ENCODE peak calls at places on chromosome 20, in eight cellular contexts. One of them, this sample, is unnamed.

GRCh38 chr20:24296477-24297380 is 172.7 kb upstream of the SYNDIG1 start:
- DNase-seq in stimulated activated naive CD8-positive, alpha-beta T cell treated with anti-CD3 and anti-CD28 coated beads, Interleukin-15, amount 100 ng/mL, for 72 hours: no peak
- DNase-seq in GM12865: no peak
- DNase-seq in T-cell: no peak
- DNase-seq in HT1080: peak
- DNase-seq in T1000: no peak
- DNase-seq in right atrium auricular region: no peak
- DNase-seq in iris pigment epithelial cell: no peak
- DNase-seq in this sample: no peak

GRCh38 chr20:44941292-44941691 is 18.9 kb downstream of the TOMM34 start:
- DNase-seq in stimulated activated naive CD8-positive, alpha-beta T cell treated with anti-CD3 and anti-CD28 coated beads, Interleukin-15, amount 100 ng/mL, for 72 hours: no peak
- DNase-seq in T-cell: no peak
- DNase-seq in T1000: no peak
- DNase-seq in HT1080: no peak
- DNase-seq in iris pigment epithelial cell: no peak
- DNase-seq in right atrium auricular region: no peak
- DNase-seq in GM12865: no peak
- DNase-seq in this sample: no peak

GRCh38 chr20:31608256-31608980 is 3.3 kb downstream of the ID1 start:
- DNase-seq in HT1080: peak
- DNase-seq in stimulated activated naive CD8-positive, alpha-beta T cell treated with anti-CD3 and anti-CD28 coated beads, Interleukin-15, amount 100 ng/mL, for 72 hours: no peak
- DNase-seq in T1000: no peak
- DNase-seq in right atrium auricular region: peak
- DNase-seq in iris pigment epithelial cell: peak
- DNase-seq in GM12865: no peak
- DNase-seq in T-cell: no peak
- DNase-seq in this sample: no peak

GRCh38 chr20:12570371-12570770 is 438.4 kb upstream of the SPTLC3 start:
- DNase-seq in T-cell: no peak
- DNase-seq in iris pigment epithelial cell: peak
- DNase-seq in GM12865: no peak
- DNase-seq in stimulated activated naive CD8-positive, alpha-beta T cell treated with anti-CD3 and anti-CD28 coated beads, Interleukin-15, amount 100 ng/mL, for 72 hours: no peak
- DNase-seq in right atrium auricular region: no peak
- DNase-seq in HT1080: peak
- DNase-seq in T1000: no peak
- DNase-seq in this sample: no peak

GRCh38 chr20:11738852-11739251 is 178.8 kb upstream of the BTBD3 start:
- DNase-seq in HT1080: no peak
- DNase-seq in stimulated activated naive CD8-positive, alpha-beta T cell treated with anti-CD3 and anti-CD28 coated beads, Interleukin-15, amount 100 ng/mL, for 72 hours: no peak
- DNase-seq in right atrium auricular region: no peak
- DNase-seq in iris pigment epithelial cell: no peak
- DNase-seq in GM12865: no peak
- DNase-seq in T1000: no peak
- DNase-seq in T-cell: no peak
- DNase-seq in this sample: no peak

GRCh38 chr20:47669927-47670890 is 115.1 kb downstream of the SULF2 start:
- DNase-seq in T1000: no peak
- DNase-seq in stimulated activated naive CD8-positive, alpha-beta T cell treated with anti-CD3 and anti-CD28 coated beads, Interleukin-15, amount 100 ng/mL, for 72 hours: no peak
- DNase-seq in HT1080: no peak
- DNase-seq in right atrium auricular region: no peak
- DNase-seq in iris pigment epithelial cell: no peak
- DNase-seq in T-cell: no peak
- DNase-seq in GM12865: no peak
- DNase-seq in this sample: no peak

GRCh38 chr20:24970030-24970553 is 21.0 kb downstream of the CST7 start:
- DNase-seq in right atrium auricular region: peak
- DNase-seq in iris pigment epithelial cell: no peak
- DNase-seq in T1000: no peak
- DNase-seq in T-cell: no peak
- DNase-seq in stimulated activated naive CD8-positive, alpha-beta T cell treated with anti-CD3 and anti-CD28 coated beads, Interleukin-15, amount 100 ng/mL, for 72 hours: no peak
- DNase-seq in GM12865: no peak
- DNase-seq in HT1080: no peak
- DNase-seq in this sample: no peak

GRCh38 chr20:13554706-13555105 is 84.0 kb downstream of the TASP1 start:
- DNase-seq in GM12865: no peak
- DNase-seq in T1000: no peak
- DNase-seq in right atrium auricular region: no peak
- DNase-seq in HT1080: peak
- DNase-seq in iris pigment epithelial cell: peak
- DNase-seq in stimulated activated naive CD8-positive, alpha-beta T cell treated with anti-CD3 and anti-CD28 coated beads, Interleukin-15, amount 100 ng/mL, for 72 hours: no peak
- DNase-seq in T-cell: no peak
- DNase-seq in this sample: no peak

GRCh38 chr20:57616143-57616951 is 3.9 kb downstream of the ZBP1 start:
- DNase-seq in right atrium auricular region: peak
- DNase-seq in stimulated activated naive CD8-positive, alpha-beta T cell treated with anti-CD3 and anti-CD28 coated beads, Interleukin-15, amount 100 ng/mL, for 72 hours: peak
- DNase-seq in T1000: no peak
- DNase-seq in GM12865: no peak
- DNase-seq in iris pigment epithelial cell: no peak
- DNase-seq in HT1080: no peak
- DNase-seq in T-cell: no peak
- DNase-seq in this sample: no peak

GRCh38 chr20:8909596-8909995 is 159.3 kb upstream of the PLCB4 start:
- DNase-seq in stimulated activated naive CD8-positive, alpha-beta T cell treated with anti-CD3 and anti-CD28 coated beads, Interleukin-15, amount 100 ng/mL, for 72 hours: no peak
- DNase-seq in iris pigment epithelial cell: peak
- DNase-seq in T-cell: no peak
- DNase-seq in T1000: no peak
- DNase-seq in HT1080: peak
- DNase-seq in GM12865: no peak
- DNase-seq in right atrium auricular region: no peak
- DNase-seq in this sample: no peak

GRCh38 chr20:43458422-43458924 is 777 bp downstream of the SRSF6 start:
- DNase-seq in T-cell: peak
- DNase-seq in iris pigment epithelial cell: no peak
- DNase-seq in right atrium auricular region: no peak
- DNase-seq in HT1080: no peak
- DNase-seq in GM12865: no peak
- DNase-seq in T1000: no peak
- DNase-seq in stimulated activated naive CD8-positive, alpha-beta T cell treated with anti-CD3 and anti-CD28 coated beads, Interleukin-15, amount 100 ng/mL, for 72 hours: no peak
- DNase-seq in this sample: no peak

GRCh38 chr20:11791316-11792228 is 126.1 kb upstream of the BTBD3 start:
- DNase-seq in HT1080: no peak
- DNase-seq in right atrium auricular region: no peak
- DNase-seq in iris pigment epithelial cell: no peak
- DNase-seq in T1000: peak
- DNase-seq in T-cell: no peak
- DNase-seq in GM12865: no peak
- DNase-seq in stimulated activated naive CD8-positive, alpha-beta T cell treated with anti-CD3 and anti-CD28 coated beads, Interleukin-15, amount 100 ng/mL, for 72 hours: no peak
- DNase-seq in this sample: no peak

GRCh38 chr20:25165128-25165527 is 30.4 kb upstream of the ENTPD6 start:
- DNase-seq in iris pigment epithelial cell: no peak
- DNase-seq in GM12865: no peak
- DNase-seq in HT1080: no peak
- DNase-seq in stimulated activated naive CD8-positive, alpha-beta T cell treated with anti-CD3 and anti-CD28 coated beads, Interleukin-15, amount 100 ng/mL, for 72 hours: no peak
- DNase-seq in right atrium auricular region: no peak
- DNase-seq in T-cell: no peak
- DNase-seq in T1000: no peak
- DNase-seq in this sample: no peak

GRCh38 chr20:63578224-63579016 is 4.4 kb upstream of the HELZ2 start:
- DNase-seq in HT1080: no peak
- DNase-seq in right atrium auricular region: no peak
- DNase-seq in T1000: no peak
- DNase-seq in GM12865: no peak
- DNase-seq in iris pigment epithelial cell: no peak
- DNase-seq in T-cell: no peak
- DNase-seq in stimulated activated naive CD8-positive, alpha-beta T cell treated with anti-CD3 and anti-CD28 coated beads, Interleukin-15, amount 100 ng/mL, for 72 hours: peak
- DNase-seq in this sample: no peak

GRCh38 chr20:31674895-31675827 is 37.4 kb downstream of the COX4I2 start:
- DNase-seq in T1000: no peak
- DNase-seq in right atrium auricular region: peak
- DNase-seq in GM12865: peak
- DNase-seq in T-cell: peak
- DNase-seq in HT1080: peak
- DNase-seq in stimulated activated naive CD8-positive, alpha-beta T cell treated with anti-CD3 and anti-CD28 coated beads, Interleukin-15, amount 100 ng/mL, for 72 hours: peak
- DNase-seq in iris pigment epithelial cell: peak
- DNase-seq in this sample: peak

GRCh38 chr20:1861347-1861987 is 33.7 kb upstream of the SIRPA start:
- DNase-seq in GM12865: no peak
- DNase-seq in HT1080: no peak
- DNase-seq in stimulated activated naive CD8-positive, alpha-beta T cell treated with anti-CD3 and anti-CD28 coated beads, Interleukin-15, amount 100 ng/mL, for 72 hours: no peak
- DNase-seq in T1000: no peak
- DNase-seq in T-cell: no peak
- DNase-seq in iris pigment epithelial cell: peak
- DNase-seq in right atrium auricular region: no peak
- DNase-seq in this sample: no peak

GRCh38 chr20:23414526-23415188 is 6.6 kb downstream of the NAPB start:
- DNase-seq in T-cell: no peak
- DNase-seq in stimulated activated naive CD8-positive, alpha-beta T cell treated with anti-CD3 and anti-CD28 coated beads, Interleukin-15, amount 100 ng/mL, for 72 hours: no peak
- DNase-seq in iris pigment epithelial cell: peak
- DNase-seq in GM12865: no peak
- DNase-seq in HT1080: no peak
- DNase-seq in T1000: no peak
- DNase-seq in right atrium auricular region: no peak
- DNase-seq in this sample: no peak

GRCh38 chr20:16922834-16923233 is 174.7 kb downstream of the OTOR start:
- DNase-seq in right atrium auricular region: no peak
- DNase-seq in T1000: no peak
- DNase-seq in iris pigment epithelial cell: peak
- DNase-seq in GM12865: no peak
- DNase-seq in HT1080: peak
- DNase-seq in T-cell: no peak
- DNase-seq in stimulated activated naive CD8-positive, alpha-beta T cell treated with anti-CD3 and anti-CD28 coated beads, Interleukin-15, amount 100 ng/mL, for 72 hours: no peak
- DNase-seq in this sample: no peak

GRCh38 chr20:8837396-8837795 is 231.5 kb upstream of the PLCB4 start:
- DNase-seq in right atrium auricular region: no peak
- DNase-seq in GM12865: no peak
- DNase-seq in stimulated activated naive CD8-positive, alpha-beta T cell treated with anti-CD3 and anti-CD28 coated beads, Interleukin-15, amount 100 ng/mL, for 72 hours: no peak
- DNase-seq in iris pigment epithelial cell: peak
- DNase-seq in HT1080: peak
- DNase-seq in T-cell: no peak
- DNase-seq in T1000: no peak
- DNase-seq in this sample: peak

GRCh38 chr20:8394308-8394945 is 262.4 kb downstream of the PLCB1 start:
- DNase-seq in iris pigment epithelial cell: peak
- DNase-seq in T-cell: no peak
- DNase-seq in GM12865: peak
- DNase-seq in T1000: no peak
- DNase-seq in stimulated activated naive CD8-positive, alpha-beta T cell treated with anti-CD3 and anti-CD28 coated beads, Interleukin-15, amount 100 ng/mL, for 72 hours: peak
- DNase-seq in HT1080: peak
- DNase-seq in right atrium auricular region: no peak
- DNase-seq in this sample: no peak

GRCh38 chr20:19964289-19965263 is 52.6 kb upstream of the NAA20 start:
- DNase-seq in iris pigment epithelial cell: peak
- DNase-seq in T1000: no peak
- DNase-seq in right atrium auricular region: peak
- DNase-seq in GM12865: no peak
- DNase-seq in T-cell: no peak
- DNase-seq in HT1080: peak
- DNase-seq in stimulated activated naive CD8-positive, alpha-beta T cell treated with anti-CD3 and anti-CD28 coated beads, Interleukin-15, amount 100 ng/mL, for 72 hours: no peak
- DNase-seq in this sample: peak

GRCh38 chr20:35952480-35953410 is 1.6 kb downstream of the SCAND1 start:
- DNase-seq in GM12865: peak
- DNase-seq in T1000: no peak
- DNase-seq in T-cell: no peak
- DNase-seq in iris pigment epithelial cell: peak
- DNase-seq in HT1080: no peak
- DNase-seq in right atrium auricular region: no peak
- DNase-seq in stimulated activated naive CD8-positive, alpha-beta T cell treated with anti-CD3 and anti-CD28 coated beads, Interleukin-15, amount 100 ng/mL, for 72 hours: no peak
- DNase-seq in this sample: no peak

GRCh38 chr20:33561981-33562601 is 72.2 kb downstream of the CBFA2T2 start:
- DNase-seq in right atrium auricular region: peak
- DNase-seq in T-cell: no peak
- DNase-seq in iris pigment epithelial cell: peak
- DNase-seq in stimulated activated naive CD8-positive, alpha-beta T cell treated with anti-CD3 and anti-CD28 coated beads, Interleukin-15, amount 100 ng/mL, for 72 hours: no peak
- DNase-seq in HT1080: peak
- DNase-seq in T1000: no peak
- DNase-seq in GM12865: no peak
- DNase-seq in this sample: peak

GRCh38 chr20:46118481-46119020 is 437 bp downstream of the CD40 start:
- DNase-seq in T-cell: no peak
- DNase-seq in GM12865: peak
- DNase-seq in HT1080: no peak
- DNase-seq in right atrium auricular region: peak
- DNase-seq in T1000: peak
- DNase-seq in iris pigment epithelial cell: no peak
- DNase-seq in stimulated activated naive CD8-positive, alpha-beta T cell treated with anti-CD3 and anti-CD28 coated beads, Interleukin-15, amount 100 ng/mL, for 72 hours: no peak
- DNase-seq in this sample: no peak

GRCh38 chr20:7449269-7449668 is 491.0 kb downstream of the HAO1 start:
- DNase-seq in right atrium auricular region: no peak
- DNase-seq in HT1080: no peak
- DNase-seq in T-cell: no peak
- DNase-seq in iris pigment epithelial cell: peak
- DNase-seq in GM12865: peak
- DNase-seq in stimulated activated naive CD8-positive, alpha-beta T cell treated with anti-CD3 and anti-CD28 coated beads, Interleukin-15, amount 100 ng/mL, for 72 hours: no peak
- DNase-seq in T1000: no peak
- DNase-seq in this sample: no peak

GRCh38 chr20:36175475-36175995 is 21.0 kb downstream of the EPB41L1 start:
- DNase-seq in GM12865: peak
- DNase-seq in iris pigment epithelial cell: no peak
- DNase-seq in T1000: no peak
- DNase-seq in T-cell: no peak
- DNase-seq in right atrium auricular region: no peak
- DNase-seq in HT1080: no peak
- DNase-seq in stimulated activated naive CD8-positive, alpha-beta T cell treated with anti-CD3 and anti-CD28 coated beads, Interleukin-15, amount 100 ng/mL, for 72 hours: no peak
- DNase-seq in this sample: no peak

GRCh38 chr20:22590662-22591061 is 6.3 kb upstream of the FOXA2 start:
- DNase-seq in T1000: no peak
- DNase-seq in iris pigment epithelial cell: no peak
- DNase-seq in right atrium auricular region: no peak
- DNase-seq in T-cell: no peak
- DNase-seq in stimulated activated naive CD8-positive, alpha-beta T cell treated with anti-CD3 and anti-CD28 coated beads, Interleukin-15, amount 100 ng/mL, for 72 hours: no peak
- DNase-seq in GM12865: no peak
- DNase-seq in HT1080: no peak
- DNase-seq in this sample: no peak

GRCh38 chr20:41249371-41249770 is 68.2 kb downstream of the ZHX3 start:
- DNase-seq in iris pigment epithelial cell: peak
- DNase-seq in stimulated activated naive CD8-positive, alpha-beta T cell treated with anti-CD3 and anti-CD28 coated beads, Interleukin-15, amount 100 ng/mL, for 72 hours: no peak
- DNase-seq in HT1080: peak
- DNase-seq in right atrium auricular region: peak
- DNase-seq in T1000: peak
- DNase-seq in GM12865: peak
- DNase-seq in T-cell: no peak
- DNase-seq in this sample: peak

GRCh38 chr20:49179368-49180277 is 8.5 kb downstream of the STAU1 start:
- DNase-seq in stimulated activated naive CD8-positive, alpha-beta T cell treated with anti-CD3 and anti-CD28 coated beads, Interleukin-15, amount 100 ng/mL, for 72 hours: no peak
- DNase-seq in right atrium auricular region: no peak
- DNase-seq in HT1080: no peak
- DNase-seq in GM12865: peak
- DNase-seq in iris pigment epithelial cell: no peak
- DNase-seq in T-cell: no peak
- DNase-seq in T1000: no peak
- DNase-seq in this sample: no peak

GRCh38 chr20:39010496-39010895 is 48.4 kb downstream of the DHX35 start:
- DNase-seq in T-cell: no peak
- DNase-seq in T1000: no peak
- DNase-seq in HT1080: no peak
- DNase-seq in right atrium auricular region: no peak
- DNase-seq in iris pigment epithelial cell: no peak
- DNase-seq in GM12865: no peak
- DNase-seq in stimulated activated naive CD8-positive, alpha-beta T cell treated with anti-CD3 and anti-CD28 coated beads, Interleukin-15, amount 100 ng/mL, for 72 hours: no peak
- DNase-seq in this sample: no peak

GRCh38 chr20:626579-626978 is 16.5 kb upstream of the TCF15 start:
- DNase-seq in T1000: no peak
- DNase-seq in iris pigment epithelial cell: no peak
- DNase-seq in HT1080: no peak
- DNase-seq in GM12865: no peak
- DNase-seq in right atrium auricular region: no peak
- DNase-seq in stimulated activated naive CD8-positive, alpha-beta T cell treated with anti-CD3 and anti-CD28 coated beads, Interleukin-15, amount 100 ng/mL, for 72 hours: no peak
- DNase-seq in T-cell: no peak
- DNase-seq in this sample: no peak

GRCh38 chr20:5886788-5887187 is 63.5 kb downstream of the TRMT6 start:
- DNase-seq in iris pigment epithelial cell: no peak
- DNase-seq in right atrium auricular region: no peak
- DNase-seq in HT1080: peak
- DNase-seq in GM12865: no peak
- DNase-seq in stimulated activated naive CD8-positive, alpha-beta T cell treated with anti-CD3 and anti-CD28 coated beads, Interleukin-15, amount 100 ng/mL, for 72 hours: no peak
- DNase-seq in T-cell: no peak
- DNase-seq in T1000: no peak
- DNase-seq in this sample: no peak

GRCh38 chr20:57568088-57568896 is 7.4 kb downstream of the PCK1 start:
- DNase-seq in right atrium auricular region: no peak
- DNase-seq in stimulated activated naive CD8-positive, alpha-beta T cell treated with anti-CD3 and anti-CD28 coated beads, Interleukin-15, amount 100 ng/mL, for 72 hours: no peak
- DNase-seq in HT1080: no peak
- DNase-seq in iris pigment epithelial cell: no peak
- DNase-seq in T1000: no peak
- DNase-seq in GM12865: no peak
- DNase-seq in T-cell: no peak
- DNase-seq in this sample: no peak

GRCh38 chr20:47561175-47561574 is 59.5 kb downstream of the NCOA3 start:
- DNase-seq in HT1080: no peak
- DNase-seq in iris pigment epithelial cell: peak
- DNase-seq in GM12865: no peak
- DNase-seq in T1000: no peak
- DNase-seq in right atrium auricular region: no peak
- DNase-seq in stimulated activated naive CD8-positive, alpha-beta T cell treated with anti-CD3 and anti-CD28 coated beads, Interleukin-15, amount 100 ng/mL, for 72 hours: no peak
- DNase-seq in T-cell: no peak
- DNase-seq in this sample: no peak

This sample was measured in H54.